ENCODE peak calls at places on chromosomes 13 and 19, in seven cellular contexts. I is IMR-90, T is neuronal stem cell, R is mesendoderm, V is H1, H is H9, A is mesenchymal stem cell. Z is an unnamed sample.

GRCh38 chr19:11873762-11874161 is 13.8 kb upstream of the ZNF69 start:
- DNase-seq in I (no peak), T (no peak), R (no peak), V (no peak), H (no peak), A (no peak), Z (no peak)

GRCh38 chr19:40246292-40247073 is 20.0 kb upstream of the CCNP start:
- DNase-seq in I (no peak), T (no peak), R (no peak), V (no peak), H (no peak), A (no peak), Z (no peak)

GRCh38 chr19:10516064-10516385 is 1.2 kb downstream of the S1PR5 start:
- DNase-seq in I (no peak), T (no peak), R (no peak), V (no peak), H (no peak), A (no peak), Z (no peak)

GRCh38 chr19:1621021-1621420 is 15.8 kb upstream of the UQCR11 start:
- DNase-seq in I (no peak), T (no peak), R (no peak), V (no peak), H (no peak), A (no peak), Z (no peak)

GRCh38 chr19:46133101-46133627 is 8.7 kb upstream of the IGFL3 start:
- DNase-seq in I (peak; percentile 97), T (peak; percentile 83), R (peak; percentile 98), V (peak; percentile 57), H (peak; percentile 88), A (peak; percentile 87), Z (peak; percentile 35)

GRCh38 chr19:29714953-29715694 is at the start of gene C19orf12:
- DNase-seq in I (peak; percentile 23), T (peak; percentile 40), R (peak; percentile 57), V (peak; percentile 77), H (no peak), A (peak; percentile 45), Z (peak; percentile 57)

GRCh38 chr19:53659292-53659691 is 27.5 kb downstream of the DPRX start:
- DNase-seq in I (no peak), T (no peak), R (peak; percentile 93), V (peak; percentile 59), H (peak; percentile 78), A (no peak), Z (peak; percentile 91)

GRCh38 chr19:50967924-50968708 is 1.3 kb downstream of the KLK6 start:
- DNase-seq in I (no peak), T (no peak), R (no peak), V (no peak), H (peak; percentile 44), A (no peak), Z (no peak)

GRCh38 chr19:42270346-42271044 is 1.4 kb downstream of the CIC start:
- DNase-seq in I (no peak), T (no peak), R (no peak), V (no peak), H (no peak), A (peak; percentile 73), Z (no peak)

GRCh38 chr19:47512948-47513319 is 1.9 kb downstream of the NAPA start:
- DNase-seq in I (no peak), T (no peak), R (no peak), V (no peak), H (no peak), A (no peak), Z (no peak)

GRCh38 chr13:42847891-42848663 is 66.7 kb downstream of the FAM216B start:
- DNase-seq in I (peak; percentile 8), T (no peak), R (no peak), V (no peak), H (no peak), A (peak; percentile 56), Z (no peak)

GRCh38 chr13:113337976-113338375 is 26.0 kb downstream of the GRTP1 start:
- DNase-seq in I (no peak), T (no peak), R (no peak), V (no peak), H (no peak), A (no peak), Z (no peak)

GRCh38 chr19:10010247-10010691 is at the start of gene COL5A3:
- DNase-seq in I (peak; percentile 58), T (no peak), R (no peak), V (peak; percentile 61), H (peak; percentile 59), A (peak; percentile 32), Z (no peak)

GRCh38 chr19:14395710-14396338 is 14.6 kb downstream of the ADGRE5 start:
- DNase-seq in I (no peak), T (no peak), R (no peak), V (no peak), H (no peak), A (no peak), Z (no peak)

GRCh38 chr13:71254384-71254783 is 612.6 kb downstream of the DACH1 start:
- DNase-seq in I (no peak), T (no peak), R (peak; percentile 67), V (no peak), H (no peak), A (no peak), Z (no peak)

GRCh38 chr19:13159713-13160112 is 9.5 kb downstream of the IER2 start:
- DNase-seq in I (no peak), T (no peak), R (no peak), V (no peak), H (no peak), A (no peak), Z (no peak)

GRCh38 chr19:49664171-49665070 is 1.2 kb downstream of the IRF3 start:
- DNase-seq in I (peak; percentile 67), T (peak; percentile 83), R (peak; percentile 92), V (peak; percentile 96), H (peak; percentile 96), A (peak; percentile 88), Z (peak; percentile 97)

GRCh38 chr19:17069249-17069648 is 6.0 kb downstream of the HAUS8 start:
- DNase-seq in I (no peak), T (no peak), R (peak; percentile 39), V (no peak), H (no peak), A (no peak), Z (no peak)

GRCh38 chr19:3458229-3458555 is 22.1 kb downstream of the SMIM24 start:
- DNase-seq in I (no peak), T (no peak), R (peak; percentile 63), V (no peak), H (no peak), A (peak; percentile 88), Z (no peak)

GRCh38 chr19:3455960-3456601 is 24.2 kb downstream of the SMIM24 start:
- DNase-seq in I (no peak), T (no peak), R (no peak), V (no peak), H (no peak), A (no peak), Z (no peak)

GRCh38 chr19:3455393-3455955 is 24.9 kb downstream of the SMIM24 start:
- DNase-seq in I (no peak), T (no peak), R (no peak), V (no peak), H (no peak), A (no peak), Z (no peak)

GRCh38 chr19:3457531-3458228 is 22.6 kb downstream of the SMIM24 start:
- DNase-seq in I (no peak), T (no peak), R (peak; percentile 80), V (no peak), H (no peak), A (peak; percentile 69), Z (no peak)

DNA sequence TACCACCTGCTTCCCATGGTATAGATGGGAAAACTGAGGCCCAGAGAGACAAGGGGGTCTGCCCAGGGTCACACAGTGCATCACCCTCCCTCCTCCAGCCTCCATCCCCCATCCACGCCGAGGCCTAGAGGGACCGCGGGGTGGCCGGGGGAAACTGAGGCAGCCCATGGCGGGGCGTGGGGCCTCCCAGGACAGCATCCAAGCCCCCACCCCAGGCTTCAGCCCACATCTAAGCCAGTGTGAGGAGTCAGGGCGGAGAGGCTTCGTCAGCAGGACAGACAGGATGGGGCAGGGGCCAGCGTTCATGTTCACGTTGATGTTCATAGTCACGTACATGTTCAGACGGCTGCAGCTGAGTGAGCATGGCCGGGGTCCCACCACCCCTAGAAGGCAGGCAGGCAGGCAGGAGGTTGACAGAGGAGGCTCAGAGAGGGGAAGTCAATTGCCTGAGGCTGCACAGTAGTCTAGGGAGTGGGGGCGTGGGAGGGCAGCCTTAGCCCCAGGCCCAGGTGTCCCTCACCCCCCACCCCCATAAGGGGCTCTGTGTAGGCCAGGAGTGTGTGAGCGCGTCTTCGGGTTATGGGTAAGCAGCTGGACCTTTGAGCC is 23.3 kb downstream of the SMIM24 start:
- DNase-seq in I (no peak), T (no peak), R (no peak), V (no peak), H (no peak), A (no peak), Z (no peak)
- H2AK5ac ChIP-seq in I (peak overlapping the region; percentile 80), T (peak overlapping the region; percentile 4), R (peak overlapping the region; percentile 36), V (peak overlapping the region; percentile 15), H (no peak overlapping the region), A (no peak overlapping the region), Z (no peak overlapping the region)

GRCh38 chr19:37551123-37551993 is 43.2 kb downstream of the ZNF571 start:
- DNase-seq in I (peak; percentile 44), T (no peak), R (peak; percentile 62), V (no peak), H (no peak), A (no peak), Z (peak; percentile 95)
- H3K18ac ChIP-seq in I (no peak overlapping the region), T (peak overlapping the region; percentile 70), R (no peak overlapping the region), V (no peak overlapping the region), H (no peak overlapping the region), A (no peak overlapping the region), Z (no peak overlapping the region)

DNA sequence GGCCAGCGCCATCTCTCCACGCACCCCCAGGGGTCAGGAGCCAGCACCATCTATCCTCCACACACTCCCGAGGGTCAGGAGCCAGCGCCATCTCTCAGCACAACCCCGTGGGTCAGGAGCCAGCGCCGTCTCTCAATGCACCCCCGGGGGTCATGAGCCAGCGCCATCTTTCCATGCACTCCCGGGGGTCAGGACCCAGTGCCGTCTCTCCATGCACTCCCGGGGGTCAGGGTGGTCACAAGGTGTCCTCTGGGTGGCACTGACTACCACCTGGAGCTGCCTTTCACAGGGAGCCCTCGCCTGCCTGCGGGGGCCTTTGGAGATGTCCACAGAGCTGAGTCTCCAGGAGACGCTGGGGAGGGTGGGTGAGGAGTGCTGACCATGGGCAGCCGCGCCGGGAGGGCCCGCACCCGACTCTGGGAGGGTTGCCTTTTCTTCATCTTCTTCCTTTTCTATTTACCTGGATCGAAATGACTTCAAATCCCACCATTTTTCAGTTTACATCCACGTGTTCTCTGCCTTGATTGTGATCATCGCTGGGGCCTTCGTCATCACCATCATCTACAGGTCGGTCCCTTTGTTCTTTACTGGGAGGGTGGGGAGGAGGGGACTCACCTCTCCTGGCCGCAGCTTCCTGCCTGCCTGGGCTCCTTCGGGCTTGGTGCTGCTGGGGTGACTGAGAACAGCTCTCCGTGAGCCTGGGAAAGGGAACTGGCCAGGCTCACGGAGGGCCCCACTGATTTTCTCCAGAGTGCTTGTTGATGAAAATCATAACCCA is 19.1 kb downstream of the TEX29 start:
- DNase-seq in I (no peak), T (no peak), R (no peak), V (no peak), H (peak; percentile 23), A (no peak), Z (no peak)
- H3K23ac ChIP-seq in I (no peak overlapping the region), T (no peak overlapping the region), R (no peak overlapping the region), V (no peak overlapping the region), H (no peak overlapping the region), A (no peak overlapping the region), Z (no peak overlapping the region)

DNA sequence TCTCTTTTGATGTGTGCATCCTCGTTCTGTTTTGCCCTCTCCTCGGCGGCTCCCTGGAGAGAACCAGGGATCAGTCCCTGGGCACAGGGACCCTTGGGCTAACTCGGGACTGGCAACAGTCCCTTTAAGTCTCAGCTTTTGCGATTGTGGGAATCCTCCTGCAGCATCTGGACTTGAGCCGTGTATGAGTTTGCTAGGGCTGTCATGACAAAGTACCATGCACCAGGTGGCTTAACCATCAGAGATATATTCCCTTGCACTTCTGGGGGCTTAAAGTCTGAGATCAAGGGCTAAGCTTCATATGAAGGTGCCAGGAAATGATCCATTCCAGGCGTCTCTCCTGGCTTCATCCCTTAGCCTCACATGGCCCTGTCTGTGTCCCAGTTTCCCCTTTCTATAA is 34.5 kb downstream of the ARHGEF18 start:
- DNase-seq in I (no peak), T (no peak), R (no peak), V (no peak), H (no peak), A (no peak), Z (no peak)
- H2AK5ac ChIP-seq in I (no peak overlapping the region), T (no peak overlapping the region), R (no peak overlapping the region), V (no peak overlapping the region), H (no peak overlapping the region), A (no peak overlapping the region), Z (no peak overlapping the region)

Z was measured in trophoblast cell.